ENCODE peak calls at places on chromosome 21, in eight cellular contexts. One of them, this sample, is unnamed.

GRCh38 chr21:30979054-30979453 is 59.2 kb downstream of the KRTAP19-8 start:
- DNase-seq in H1: no peak
- DNase-seq in A549: no peak
- DNase-seq in tibial nerve: no peak
- DNase-seq in esophagus muscularis mucosa: no peak
- DNase-seq in suprapubic skin: no peak
- DNase-seq in sigmoid colon: no peak
- DNase-seq in transverse colon: no peak
- DNase-seq in this sample: no peak

GRCh38 chr21:28181730-28182129 is 810.9 kb downstream of the LTN1 start:
- DNase-seq in H1: no peak
- DNase-seq in A549: no peak
- DNase-seq in tibial nerve: no peak
- DNase-seq in esophagus muscularis mucosa: no peak
- DNase-seq in suprapubic skin: no peak
- DNase-seq in sigmoid colon: no peak
- DNase-seq in transverse colon: no peak
- DNase-seq in this sample: no peak

GRCh38 chr21:43352568-43353281 is 74.2 kb downstream of the SIK1 start:
- DNase-seq in H1: no peak
- DNase-seq in A549: peak
- DNase-seq in tibial nerve: no peak
- DNase-seq in esophagus muscularis mucosa: no peak
- DNase-seq in suprapubic skin: no peak
- DNase-seq in sigmoid colon: no peak
- DNase-seq in transverse colon: peak
- DNase-seq in this sample: no peak

GRCh38 chr21:36698160-36699025 is 522 bp upstream of the SIM2 start:
- DNase-seq in H1: peak
- DNase-seq in A549: peak
- DNase-seq in tibial nerve: no peak
- DNase-seq in esophagus muscularis mucosa: no peak
- DNase-seq in suprapubic skin: no peak
- DNase-seq in sigmoid colon: no peak
- DNase-seq in transverse colon: no peak
- DNase-seq in this sample: no peak

GRCh38 chr21:37159053-37159776 is 86.2 kb downstream of the TTC3 start:
- DNase-seq in H1: no peak
- DNase-seq in A549: no peak
- DNase-seq in tibial nerve: no peak
- DNase-seq in esophagus muscularis mucosa: no peak
- DNase-seq in suprapubic skin: no peak
- DNase-seq in sigmoid colon: no peak
- DNase-seq in transverse colon: no peak
- DNase-seq in this sample: no peak

GRCh38 chr21:39633043-39633442 is 20.3 kb downstream of the B3GALT5 start:
- DNase-seq in H1: no peak
- DNase-seq in A549: no peak
- DNase-seq in tibial nerve: no peak
- DNase-seq in esophagus muscularis mucosa: peak
- DNase-seq in suprapubic skin: no peak
- DNase-seq in sigmoid colon: no peak
- DNase-seq in transverse colon: no peak
- DNase-seq in this sample: no peak

GRCh38 chr21:29626787-29627470 is 312.9 kb downstream of the GRIK1 start:
- DNase-seq in H1: no peak
- DNase-seq in A549: no peak
- DNase-seq in tibial nerve: no peak
- DNase-seq in esophagus muscularis mucosa: no peak
- DNase-seq in suprapubic skin: no peak
- DNase-seq in sigmoid colon: no peak
- DNase-seq in transverse colon: no peak
- DNase-seq in this sample: no peak

GRCh38 chr21:42621828-42622199 is 31.6 kb upstream of the PDE9A start:
- DNase-seq in H1: no peak
- DNase-seq in A549: no peak
- DNase-seq in tibial nerve: no peak
- DNase-seq in esophagus muscularis mucosa: no peak
- DNase-seq in suprapubic skin: peak
- DNase-seq in sigmoid colon: no peak
- DNase-seq in transverse colon: no peak
- DNase-seq in this sample: no peak

GRCh38 chr21:15514073-15514946 is 215.5 kb upstream of the USP25 start:
- DNase-seq in H1: no peak
- DNase-seq in A549: no peak
- DNase-seq in tibial nerve: no peak
- DNase-seq in esophagus muscularis mucosa: no peak
- DNase-seq in suprapubic skin: no peak
- DNase-seq in sigmoid colon: no peak
- DNase-seq in transverse colon: peak
- DNase-seq in this sample: no peak

GRCh38 chr21:36542312-36543101 is 62.6 kb upstream of the CLDN14 start:
- DNase-seq in H1: peak
- DNase-seq in A549: no peak
- DNase-seq in tibial nerve: no peak
- DNase-seq in esophagus muscularis mucosa: no peak
- DNase-seq in suprapubic skin: no peak
- DNase-seq in sigmoid colon: no peak
- DNase-seq in transverse colon: peak
- DNase-seq in this sample: no peak

DNA sequence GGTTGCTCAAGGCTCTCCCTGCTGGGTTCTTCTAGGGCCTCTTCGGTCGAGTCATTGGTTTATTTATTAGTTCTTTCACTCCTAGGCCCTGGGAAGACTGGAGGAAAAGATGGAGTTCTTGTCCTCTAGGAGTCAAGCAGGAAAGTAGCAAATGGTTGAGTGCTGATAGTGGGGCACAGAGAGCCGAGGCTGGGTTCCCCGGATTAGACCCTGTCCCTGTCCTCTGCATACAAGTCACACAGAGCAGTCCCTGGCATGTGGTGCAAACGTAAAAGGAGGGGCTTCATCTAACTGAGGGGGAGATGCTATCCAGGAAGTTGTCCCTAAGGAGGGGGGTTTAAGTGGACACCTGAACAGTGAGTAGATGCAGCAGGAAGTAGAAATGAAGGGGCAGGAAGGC is 19.2 kb upstream of the KCNE2 start:
- DNase-seq in H1: no peak
- DNase-seq in A549: no peak
- DNase-seq in tibial nerve: no peak
- DNase-seq in esophagus muscularis mucosa: no peak
- DNase-seq in suprapubic skin: no peak
- DNase-seq in sigmoid colon: no peak
- DNase-seq in transverse colon: no peak
- DNase-seq in this sample: no peak
- TF ChIP-seq EP300 in H1: no peak
- TF ChIP-seq EP300 in A549: no peak
- TF ChIP-seq EP300 in tibial nerve: no peak
- TF ChIP-seq EP300 in esophagus muscularis mucosa: no peak
- TF ChIP-seq EP300 in suprapubic skin: no peak
- TF ChIP-seq EP300 in sigmoid colon: no peak
- TF ChIP-seq EP300 in transverse colon: no peak
- TF ChIP-seq EP300 in this sample: no peak

GRCh38 chr21:41110664-41111063 is 57.3 kb upstream of the BACE2 start:
- DNase-seq in H1: no peak
- DNase-seq in A549: no peak
- DNase-seq in tibial nerve: no peak
- DNase-seq in esophagus muscularis mucosa: no peak
- DNase-seq in suprapubic skin: no peak
- DNase-seq in sigmoid colon: no peak
- DNase-seq in transverse colon: no peak
- DNase-seq in this sample: no peak

GRCh38 chr21:41107602-41108001 is 60.4 kb upstream of the BACE2 start:
- DNase-seq in H1: no peak
- DNase-seq in A549: no peak
- DNase-seq in tibial nerve: no peak
- DNase-seq in esophagus muscularis mucosa: no peak
- DNase-seq in suprapubic skin: no peak
- DNase-seq in sigmoid colon: no peak
- DNase-seq in transverse colon: no peak
- DNase-seq in this sample: no peak

GRCh38 chr21:41109174-41109573 is 58.8 kb upstream of the BACE2 start:
- DNase-seq in H1: no peak
- DNase-seq in A549: no peak
- DNase-seq in tibial nerve: no peak
- DNase-seq in esophagus muscularis mucosa: no peak
- DNase-seq in suprapubic skin: no peak
- DNase-seq in sigmoid colon: no peak
- DNase-seq in transverse colon: no peak
- DNase-seq in this sample: no peak

GRCh38 chr21:41111681-41112080 is 56.3 kb upstream of the BACE2 start:
- DNase-seq in H1: no peak
- DNase-seq in A549: no peak
- DNase-seq in tibial nerve: no peak
- DNase-seq in esophagus muscularis mucosa: no peak
- DNase-seq in suprapubic skin: no peak
- DNase-seq in sigmoid colon: no peak
- DNase-seq in transverse colon: no peak
- DNase-seq in this sample: no peak

GRCh38 chr21:41112740-41113692 is 54.9 kb upstream of the BACE2 start:
- DNase-seq in H1: no peak
- DNase-seq in A549: no peak
- DNase-seq in tibial nerve: no peak
- DNase-seq in esophagus muscularis mucosa: no peak
- DNase-seq in suprapubic skin: peak
- DNase-seq in sigmoid colon: no peak
- DNase-seq in transverse colon: no peak
- DNase-seq in this sample: no peak
- H3K27ac ChIP-seq in H1: no peak
- H3K27ac ChIP-seq in A549: no peak
- H3K27ac ChIP-seq in tibial nerve: no peak
- H3K27ac ChIP-seq in esophagus muscularis mucosa: no peak
- H3K27ac ChIP-seq in suprapubic skin: peak
- H3K27ac ChIP-seq in sigmoid colon: no peak
- H3K27ac ChIP-seq in transverse colon: no peak
- H3K27ac ChIP-seq in this sample: no peak

GRCh38 chr21:45097827-45098387 is 23.5 kb downstream of the ADARB1 start:
- DNase-seq in H1: no peak
- DNase-seq in A549: no peak
- DNase-seq in tibial nerve: no peak
- DNase-seq in esophagus muscularis mucosa: no peak
- DNase-seq in suprapubic skin: no peak
- DNase-seq in sigmoid colon: no peak
- DNase-seq in transverse colon: no peak
- DNase-seq in this sample: no peak

GRCh38 chr21:45094412-45094811 is 20.0 kb downstream of the ADARB1 start:
- DNase-seq in H1: no peak
- DNase-seq in A549: no peak
- DNase-seq in tibial nerve: no peak
- DNase-seq in esophagus muscularis mucosa: no peak
- DNase-seq in suprapubic skin: no peak
- DNase-seq in sigmoid colon: no peak
- DNase-seq in transverse colon: no peak
- DNase-seq in this sample: no peak

GRCh38 chr21:45095505-45095904 is 21.1 kb downstream of the ADARB1 start:
- DNase-seq in H1: no peak
- DNase-seq in A549: no peak
- DNase-seq in tibial nerve: no peak
- DNase-seq in esophagus muscularis mucosa: no peak
- DNase-seq in suprapubic skin: no peak
- DNase-seq in sigmoid colon: no peak
- DNase-seq in transverse colon: no peak
- DNase-seq in this sample: no peak

GRCh38 chr21:45098867-45099266 is 24.5 kb downstream of the ADARB1 start:
- DNase-seq in H1: no peak
- DNase-seq in A549: peak
- DNase-seq in tibial nerve: no peak
- DNase-seq in esophagus muscularis mucosa: no peak
- DNase-seq in suprapubic skin: no peak
- DNase-seq in sigmoid colon: no peak
- DNase-seq in transverse colon: no peak
- DNase-seq in this sample: no peak

DNA sequence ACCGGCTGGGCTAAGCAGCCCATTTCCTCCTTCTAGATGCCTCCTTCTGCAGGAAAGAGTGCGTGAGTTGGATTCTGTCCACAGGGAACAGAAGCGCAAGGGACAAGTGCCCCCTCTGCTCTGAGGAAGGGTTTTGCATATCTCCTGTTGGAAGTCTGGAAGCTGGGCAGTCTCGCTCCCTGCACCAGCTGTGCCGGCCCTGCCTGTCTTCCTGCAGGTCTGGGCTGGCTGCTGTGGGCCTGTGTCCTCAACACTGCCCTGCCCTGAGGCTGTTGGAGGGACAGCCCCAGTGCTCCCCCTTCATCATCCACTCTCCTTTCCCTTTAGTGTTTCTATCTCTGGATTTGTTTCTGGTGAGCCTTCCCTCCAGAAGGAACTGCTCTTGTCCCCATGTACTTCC is 21.8 kb downstream of the ADARB1 start:
- DNase-seq in H1: no peak
- DNase-seq in A549: no peak
- DNase-seq in tibial nerve: no peak
- DNase-seq in esophagus muscularis mucosa: no peak
- DNase-seq in suprapubic skin: no peak
- DNase-seq in sigmoid colon: no peak
- DNase-seq in transverse colon: no peak
- DNase-seq in this sample: no peak
- TF ChIP-seq POLR2A in H1: no peak
- TF ChIP-seq POLR2A in A549: no peak
- TF ChIP-seq POLR2A in tibial nerve: no peak
- TF ChIP-seq POLR2A in esophagus muscularis mucosa: no peak
- TF ChIP-seq POLR2A in suprapubic skin: no peak
- TF ChIP-seq POLR2A in sigmoid colon: no peak
- TF ChIP-seq POLR2A in transverse colon: no peak
- TF ChIP-seq POLR2A in this sample: no peak

GRCh38 chr21:33270986-33271385 is 4.8 kb downstream of the IL10RB start:
- DNase-seq in H1: no peak
- DNase-seq in A549: no peak
- DNase-seq in tibial nerve: no peak
- DNase-seq in esophagus muscularis mucosa: no peak
- DNase-seq in suprapubic skin: no peak
- DNase-seq in sigmoid colon: no peak
- DNase-seq in transverse colon: no peak
- DNase-seq in this sample: no peak
- TF ChIP-seq EP300 in H1: no peak
- TF ChIP-seq EP300 in A549: no peak
- TF ChIP-seq EP300 in tibial nerve: no peak
- TF ChIP-seq EP300 in esophagus muscularis mucosa: no peak
- TF ChIP-seq EP300 in suprapubic skin: no peak
- TF ChIP-seq EP300 in sigmoid colon: no peak
- TF ChIP-seq EP300 in transverse colon: no peak
- TF ChIP-seq EP300 in this sample: no peak

GRCh38 chr21:17295997-17296396 is 216.8 kb upstream of the CXADR start:
- DNase-seq in H1: no peak
- DNase-seq in A549: no peak
- DNase-seq in tibial nerve: no peak
- DNase-seq in esophagus muscularis mucosa: no peak
- DNase-seq in suprapubic skin: no peak
- DNase-seq in sigmoid colon: no peak
- DNase-seq in transverse colon: no peak
- DNase-seq in this sample: no peak
- H3K27ac ChIP-seq in H1: no peak
- H3K27ac ChIP-seq in A549: no peak
- H3K27ac ChIP-seq in tibial nerve: no peak
- H3K27ac ChIP-seq in esophagus muscularis mucosa: no peak
- H3K27ac ChIP-seq in suprapubic skin: no peak
- H3K27ac ChIP-seq in sigmoid colon: no peak
- H3K27ac ChIP-seq in transverse colon: no peak
- H3K27ac ChIP-seq in this sample: no peak

GRCh38 chr21:35204850-35205564 is 155.9 kb upstream of the RUNX1 start:
- DNase-seq in H1: no peak
- DNase-seq in A549: no peak
- DNase-seq in tibial nerve: peak
- DNase-seq in esophagus muscularis mucosa: no peak
- DNase-seq in suprapubic skin: peak
- DNase-seq in sigmoid colon: peak
- DNase-seq in transverse colon: peak
- DNase-seq in this sample: peak
- TF ChIP-seq POLR2A in H1: no peak
- TF ChIP-seq POLR2A in A549: no peak
- TF ChIP-seq POLR2A in tibial nerve: no peak
- TF ChIP-seq POLR2A in esophagus muscularis mucosa: no peak
- TF ChIP-seq POLR2A in suprapubic skin: no peak
- TF ChIP-seq POLR2A in sigmoid colon: no peak
- TF ChIP-seq POLR2A in transverse colon: no peak
- TF ChIP-seq POLR2A in this sample: no peak